ENCODE peak calls at places on chromosomes 6 and 20, in seven cellular contexts. One of them, this sample, is unnamed. For H3K27me3 and H3K4me1, the result is how much of the 10 kb centered on the place peaks cover.

GRCh38 chr6:117352466-117353081 is 73.2 kb downstream of the ROS1 start:
- DNase-seq in stomach: no peak
- DNase-seq in mesenchymal stem cell: peak
- DNase-seq in tibial nerve: no peak
- DNase-seq in astrocyte: peak
- DNase-seq in GM23248: peak
- DNase-seq in ovary: no peak
- DNase-seq in this sample: no peak

GRCh38 chr6:157753291-157753690 is 69.8 kb upstream of the SNX9 start:
- DNase-seq in astrocyte: no peak
- DNase-seq in GM23248: peak
- DNase-seq in ovary: no peak
- DNase-seq in stomach: no peak
- DNase-seq in tibial nerve: no peak
- DNase-seq in mesenchymal stem cell: peak
- DNase-seq in this sample: no peak

GRCh38 chr20:58359441-58359840 is 29.6 kb upstream of the VAPB start:
- DNase-seq in ovary: no peak
- DNase-seq in stomach: no peak
- DNase-seq in astrocyte: no peak
- DNase-seq in tibial nerve: no peak
- DNase-seq in mesenchymal stem cell: no peak
- DNase-seq in GM23248: no peak
- DNase-seq in this sample: no peak

GRCh38 chr20:45940053-45940452 is 5.6 kb downstream of the PCIF1 start:
- DNase-seq in astrocyte: no peak
- DNase-seq in mesenchymal stem cell: no peak
- DNase-seq in GM23248: no peak
- DNase-seq in stomach: no peak
- DNase-seq in ovary: no peak
- DNase-seq in tibial nerve: no peak
- DNase-seq in this sample: no peak

GRCh38 chr6:27428966-27429365 is 40.4 kb downstream of the ZNF391 start:
- DNase-seq in astrocyte: no peak
- DNase-seq in tibial nerve: no peak
- DNase-seq in GM23248: no peak
- DNase-seq in stomach: no peak
- DNase-seq in mesenchymal stem cell: no peak
- DNase-seq in ovary: no peak
- DNase-seq in this sample: no peak

GRCh38 chr6:159212026-159212425 is 42.8 kb downstream of the FNDC1 start:
- DNase-seq in stomach: no peak
- DNase-seq in mesenchymal stem cell: no peak
- DNase-seq in ovary: no peak
- DNase-seq in GM23248: no peak
- DNase-seq in tibial nerve: no peak
- DNase-seq in astrocyte: peak
- DNase-seq in this sample: no peak

GRCh38 chr20:5657190-5657872 is 92.9 kb upstream of the SHLD1 start:
- DNase-seq in GM23248: peak
- DNase-seq in stomach: no peak
- DNase-seq in ovary: peak
- DNase-seq in mesenchymal stem cell: peak
- DNase-seq in tibial nerve: peak
- DNase-seq in astrocyte: peak
- DNase-seq in this sample: peak

GRCh38 chr20:31496761-31497295 is 17.4 kb upstream of the HM13 start:
- DNase-seq in GM23248: peak
- DNase-seq in stomach: no peak
- DNase-seq in ovary: peak
- DNase-seq in mesenchymal stem cell: no peak
- DNase-seq in astrocyte: no peak
- DNase-seq in tibial nerve: no peak
- DNase-seq in this sample: peak

GRCh38 chr20:18738055-18738454 is 75.5 kb upstream of the SCP2D1 start:
- DNase-seq in astrocyte: no peak
- DNase-seq in mesenchymal stem cell: peak
- DNase-seq in ovary: no peak
- DNase-seq in stomach: no peak
- DNase-seq in GM23248: peak
- DNase-seq in tibial nerve: no peak
- DNase-seq in this sample: no peak

GRCh38 chr6:165674155-165675029 is 11.4 kb upstream of the PDE10A start:
- DNase-seq in tibial nerve: no peak
- DNase-seq in astrocyte: no peak
- DNase-seq in mesenchymal stem cell: no peak
- DNase-seq in ovary: no peak
- DNase-seq in stomach: no peak
- DNase-seq in GM23248: no peak
- DNase-seq in this sample: no peak

GRCh38 chr6:139833592-139833991 is 459.1 kb upstream of the CITED2 start:
- DNase-seq in astrocyte: no peak
- DNase-seq in tibial nerve: no peak
- DNase-seq in GM23248: no peak
- DNase-seq in mesenchymal stem cell: no peak
- DNase-seq in ovary: no peak
- DNase-seq in stomach: no peak
- DNase-seq in this sample: no peak

GRCh38 chr6:25918083-25918683 is 12.3 kb downstream of the SLC17A2 start:
- DNase-seq in mesenchymal stem cell: no peak
- DNase-seq in stomach: no peak
- DNase-seq in astrocyte: no peak
- DNase-seq in ovary: no peak
- DNase-seq in tibial nerve: no peak
- DNase-seq in GM23248: no peak
- DNase-seq in this sample: no peak

GRCh38 chr6:33578588-33579011 is 1.5 kb downstream of the BAK1 start:
- DNase-seq in stomach: peak
- DNase-seq in mesenchymal stem cell: no peak
- DNase-seq in astrocyte: no peak
- DNase-seq in ovary: no peak
- DNase-seq in GM23248: no peak
- DNase-seq in tibial nerve: no peak
- DNase-seq in this sample: no peak

GRCh38 chr6:81253821-81254220 is 498.7 kb downstream of the TENT5A start:
- DNase-seq in tibial nerve: no peak
- DNase-seq in astrocyte: no peak
- DNase-seq in ovary: no peak
- DNase-seq in stomach: no peak
- DNase-seq in GM23248: peak
- DNase-seq in mesenchymal stem cell: peak
- DNase-seq in this sample: no peak

GRCh38 chr6:31952140-31952805 is 6.4 kb downstream of the CFB start:
- DNase-seq in stomach: peak
- DNase-seq in GM23248: peak
- DNase-seq in ovary: peak
- DNase-seq in astrocyte: peak
- DNase-seq in mesenchymal stem cell: peak
- DNase-seq in tibial nerve: peak
- DNase-seq in this sample: peak

GRCh38 chr6:41371992-41372525 is 36.7 kb downstream of the NCR2 start:
- DNase-seq in tibial nerve: no peak
- DNase-seq in ovary: peak
- DNase-seq in astrocyte: peak
- DNase-seq in stomach: peak
- DNase-seq in mesenchymal stem cell: peak
- DNase-seq in GM23248: peak
- DNase-seq in this sample: peak

GRCh38 chr6:41372526-41373366 is 37.3 kb downstream of the NCR2 start:
- DNase-seq in mesenchymal stem cell: peak
- DNase-seq in astrocyte: no peak
- DNase-seq in stomach: peak
- DNase-seq in ovary: no peak
- DNase-seq in tibial nerve: no peak
- DNase-seq in GM23248: no peak
- DNase-seq in this sample: no peak

GRCh38 chr6:41370488-41371111 is 35.2 kb downstream of the NCR2 start:
- DNase-seq in ovary: no peak
- DNase-seq in astrocyte: no peak
- DNase-seq in stomach: no peak
- DNase-seq in mesenchymal stem cell: no peak
- DNase-seq in tibial nerve: no peak
- DNase-seq in GM23248: no peak
- DNase-seq in this sample: no peak

GRCh38 chr6:41373367-41373918 is 38.0 kb downstream of the NCR2 start:
- DNase-seq in stomach: no peak
- DNase-seq in astrocyte: no peak
- DNase-seq in mesenchymal stem cell: no peak
- DNase-seq in tibial nerve: no peak
- DNase-seq in ovary: no peak
- DNase-seq in GM23248: no peak
- DNase-seq in this sample: peak

DNA sequence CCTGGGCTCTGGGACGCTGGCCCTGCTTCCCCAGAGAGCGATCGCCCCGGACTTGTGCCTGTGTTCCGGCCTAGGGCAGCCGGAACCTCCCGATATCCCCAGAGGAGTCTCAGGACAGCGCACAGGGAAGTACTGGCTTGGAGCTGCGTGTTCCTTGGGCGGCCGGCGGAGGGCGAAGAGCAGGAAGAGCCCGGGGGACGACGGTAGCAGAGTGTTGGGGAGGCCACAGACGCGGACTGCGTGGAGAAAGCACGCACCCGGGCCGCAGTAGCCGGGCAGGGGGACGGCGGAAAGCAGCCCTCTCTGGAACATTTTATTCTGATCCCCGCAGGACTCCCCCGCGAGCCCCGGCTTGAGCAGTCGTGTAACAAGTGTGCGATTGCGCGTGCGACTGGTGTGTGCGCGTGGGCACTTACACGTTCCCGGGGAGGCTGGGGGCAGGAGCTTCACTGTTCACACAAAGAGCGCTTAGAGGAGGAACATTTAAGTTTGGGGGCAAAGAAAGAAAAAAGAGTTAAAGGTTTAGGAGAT is 36.1 kb downstream of the NCR2 start:
- DNase-seq in tibial nerve: no peak
- DNase-seq in ovary: peak
- DNase-seq in astrocyte: peak
- DNase-seq in GM23248: peak
- DNase-seq in mesenchymal stem cell: peak
- DNase-seq in stomach: peak
- DNase-seq in this sample: peak
- H3K27me3 ChIP-seq in tibial nerve: under half
- H3K27me3 ChIP-seq in ovary: under half
- H3K27me3 ChIP-seq in astrocyte: half or more
- H3K27me3 ChIP-seq in GM23248: half or more
- H3K27me3 ChIP-seq in mesenchymal stem cell: half or more
- H3K27me3 ChIP-seq in stomach: half or more
- H3K27me3 ChIP-seq in this sample: under half

GRCh38 chr6:30130887-30131862 is 4.8 kb upstream of the TRIM40 start:
- DNase-seq in ovary: peak
- DNase-seq in stomach: peak
- DNase-seq in GM23248: peak
- DNase-seq in mesenchymal stem cell: peak
- DNase-seq in tibial nerve: peak
- DNase-seq in astrocyte: peak
- DNase-seq in this sample: peak
- H3K4me3 ChIP-seq in ovary: no peak
- H3K4me3 ChIP-seq in stomach: no peak
- H3K4me3 ChIP-seq in GM23248: no peak
- H3K4me3 ChIP-seq in mesenchymal stem cell: no peak
- H3K4me3 ChIP-seq in tibial nerve: no peak
- H3K4me3 ChIP-seq in astrocyte: no peak
- H3K4me3 ChIP-seq in this sample: no peak

DNA sequence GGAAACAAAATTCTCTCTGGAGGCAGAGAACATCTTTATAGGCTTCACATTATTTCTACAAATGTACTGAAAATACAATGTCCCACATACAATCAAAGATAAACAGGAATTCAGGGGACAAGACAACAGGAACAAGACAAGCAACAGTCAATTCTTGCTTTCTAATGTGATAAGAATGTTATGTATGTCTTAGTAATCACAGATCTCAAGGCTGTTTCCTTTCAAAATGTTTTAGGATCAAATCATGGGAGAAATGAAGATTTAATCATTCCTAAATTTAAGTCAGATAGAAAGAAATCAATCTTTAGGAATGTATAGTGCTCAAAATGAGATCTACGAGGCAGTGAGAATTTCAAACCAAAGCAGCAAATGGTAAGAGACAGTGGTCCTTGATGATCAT is 32.1 kb downstream of the NEDD9 start:
- DNase-seq in tibial nerve: no peak
- DNase-seq in stomach: no peak
- DNase-seq in GM23248: peak
- DNase-seq in ovary: no peak
- DNase-seq in astrocyte: peak
- DNase-seq in mesenchymal stem cell: no peak
- DNase-seq in this sample: no peak
- H3K4me1 ChIP-seq in tibial nerve: half or more
- H3K4me1 ChIP-seq in stomach: under half
- H3K4me1 ChIP-seq in GM23248: under half
- H3K4me1 ChIP-seq in ovary: under half
- H3K4me1 ChIP-seq in astrocyte: half or more
- H3K4me1 ChIP-seq in mesenchymal stem cell: under half
- H3K4me1 ChIP-seq in this sample: under half

GRCh38 chr6:108920751-108921150 is 72.5 kb downstream of the ARMC2 start:
- DNase-seq in astrocyte: no peak
- DNase-seq in GM23248: no peak
- DNase-seq in ovary: no peak
- DNase-seq in tibial nerve: no peak
- DNase-seq in mesenchymal stem cell: no peak
- DNase-seq in stomach: no peak
- DNase-seq in this sample: no peak
- H3K27me3 ChIP-seq in astrocyte: under half
- H3K27me3 ChIP-seq in GM23248: under half
- H3K27me3 ChIP-seq in ovary: under half
- H3K27me3 ChIP-seq in tibial nerve: under half
- H3K27me3 ChIP-seq in mesenchymal stem cell: under half
- H3K27me3 ChIP-seq in stomach: under half
- H3K27me3 ChIP-seq in this sample: under half

GRCh38 chr6:170555305-170555704 is 1.1 kb downstream of the TBP start:
- DNase-seq in mesenchymal stem cell: no peak
- DNase-seq in astrocyte: no peak
- DNase-seq in GM23248: peak
- DNase-seq in stomach: no peak
- DNase-seq in tibial nerve: no peak
- DNase-seq in ovary: no peak
- DNase-seq in this sample: no peak
- H3K4me3 ChIP-seq in mesenchymal stem cell: peak
- H3K4me3 ChIP-seq in astrocyte: peak
- H3K4me3 ChIP-seq in GM23248: peak
- H3K4me3 ChIP-seq in stomach: peak
- H3K4me3 ChIP-seq in tibial nerve: no peak
- H3K4me3 ChIP-seq in ovary: peak
- H3K4me3 ChIP-seq in this sample: peak